ENCODE peak calls at places on chromosomes 7 and 10, in five cellular contexts. P is endothelial cell; Z is stimulated activated CD4-positive, alpha-beta T cell treated with anti-CD3 and anti-CD28 coated beads, Interleukin-4, amount 100 ng/mL, for 48 hours; D is fibroblast of lung; V is GM12891. T is an unnamed sample.

GRCh38 chr10:33534455-33534854 is 200.0 kb upstream of the NRP1 start:
- DNase-seq in P (no peak), Z (no peak), D (no peak), V (no peak), T (no peak)

GRCh38 chr7:101093907-101094306 is 8.6 kb downstream of the TRIM56 start:
- DNase-seq in P (no peak), Z (no peak), D (peak), V (no peak), T (no peak)

GRCh38 chr7:137970263-137970975 is 31.5 kb downstream of the CREB3L2 start:
- DNase-seq in P (no peak), Z (no peak), D (peak), V (no peak), T (peak)

GRCh38 chr10:58734116-58734515 is 221.4 kb downstream of the BICC1 start:
- DNase-seq in P (no peak), Z (no peak), D (no peak), V (no peak), T (no peak)

GRCh38 chr10:70212879-70213278 is 20.4 kb downstream of the PPA1 start:
- DNase-seq in P (no peak), Z (no peak), D (peak), V (no peak), T (no peak)

GRCh38 chr7:23963461-23963860 is 253.4 kb downstream of the STK31 start:
- DNase-seq in P (no peak), Z (no peak), D (no peak), V (no peak), T (no peak)

GRCh38 chr7:94367940-94368339 is 26.8 kb upstream of the COL1A2 start:
- DNase-seq in P (no peak), Z (no peak), D (peak), V (no peak), T (no peak)

GRCh38 chr7:124202546-124202945 is 169.7 kb upstream of the TMEM229A start:
- DNase-seq in P (no peak), Z (no peak), D (no peak), V (no peak), T (no peak)

GRCh38 chr10:3077940-3078630 is 10.7 kb downstream of the PFKP start:
- DNase-seq in P (no peak), Z (no peak), D (no peak), V (no peak), T (no peak)

GRCh38 chr7:37901890-37902524 is 14.6 kb downstream of the SFRP4 start:
- DNase-seq in P (no peak), Z (no peak), D (peak), V (no peak), T (no peak)

GRCh38 chr10:49419005-49419404 is 23.1 kb upstream of the DRGX start:
- DNase-seq in P (no peak), Z (no peak), D (no peak), V (no peak), T (no peak)

GRCh38 chr10:15053061-15053460 is 9.3 kb downstream of the OLAH start:
- DNase-seq in P (no peak), Z (no peak), D (no peak), V (no peak), T (no peak)

GRCh38 chr10:35638116-35638515 is 4.0 kb downstream of the FZD8 start:
- DNase-seq in P (no peak), Z (no peak), D (no peak), V (no peak), T (no peak)

T was measured in SK-MEL-5.